ENCODE peak calls at places on chromosomes 11 and 22, in nine cellular contexts. Z, U, L, D, S, C, R, W and X are unnamed samples.

GRCh38 chr11:107591098-107591445 is at the start of gene ELMOD1:
- DNase-seq in S (peak), Z (no peak), C (peak), W (peak), L (peak), R (no peak), U (no peak), D (peak), X (peak)

GRCh38 chr22:29359469-29359868 is 28.9 kb downstream of the AP1B1 start:
- DNase-seq in Z (no peak), U (no peak), R (no peak), S (peak), C (peak), D (peak), W (peak), L (no peak), X (no peak)

GRCh38 chr11:2769779-2770555 is 70.2 kb upstream of the KCNQ1OT1 start:
- DNase-seq in D (peak), C (no peak), S (peak), R (no peak), L (no peak), Z (no peak), W (no peak), U (no peak), X (peak)

GRCh38 chr11:113874096-113874919 is 1.1 kb downstream of the USP28 start:
- DNase-seq in C (no peak), U (no peak), Z (no peak), D (no peak), S (peak), R (no peak), L (no peak), W (peak), X (no peak)

GRCh38 chr11:120226714-120227113 is 13.2 kb upstream of the POU2F3 start:
- DNase-seq in U (no peak), S (no peak), L (no peak), Z (no peak), D (no peak), W (no peak), R (no peak), C (no peak), X (no peak)

GRCh38 chr11:34314176-34314575 is 43.6 kb downstream of the ABTB2 start:
- DNase-seq in Z (no peak), R (no peak), W (no peak), D (no peak), S (no peak), L (no peak), C (no peak), U (no peak), X (no peak)

GRCh38 chr22:44443641-44444235 is 54.3 kb downstream of the RTL6 start:
- DNase-seq in C (no peak), W (no peak), U (no peak), L (no peak), S (peak), Z (no peak), R (no peak), D (no peak), X (no peak)

GRCh38 chr22:35914357-35914664 is 114.3 kb downstream of the RBFOX2 start:
- DNase-seq in S (no peak), W (no peak), L (no peak), D (no peak), Z (no peak), C (no peak), U (no peak), R (no peak), X (no peak)

GRCh38 chr22:30077279-30077678 is 3.0 kb upstream of the HORMAD2 start:
- DNase-seq in W (no peak), R (no peak), C (no peak), Z (no peak), S (no peak), D (no peak), L (no peak), U (no peak), X (no peak)

GRCh38 chr22:50034126-50035081 is 21.8 kb upstream of the IL17REL start:
- DNase-seq in W (no peak), U (no peak), C (peak), R (no peak), L (no peak), S (peak), D (no peak), Z (no peak), X (no peak)

GRCh38 chr22:37345863-37346514 is 63.7 kb downstream of the CYTH4 start:
- DNase-seq in C (peak), R (no peak), L (no peak), S (no peak), D (no peak), U (no peak), W (peak), Z (no peak), X (no peak)

GRCh38 chr11:21769188-21769587 is 423.7 kb upstream of the ANO5 start:
- DNase-seq in D (no peak), R (no peak), S (no peak), L (no peak), C (no peak), Z (no peak), U (no peak), W (no peak), X (no peak)

GRCh38 chr11:45928535-45929215 is 6.2 kb downstream of the LARGE2 start:
- DNase-seq in R (no peak), W (no peak), D (no peak), Z (no peak), L (no peak), C (peak), U (no peak), S (peak), X (no peak)

GRCh38 chr11:105821781-105822180 is 200.3 kb downstream of the MSANTD4 start:
- DNase-seq in R (no peak), L (no peak), S (no peak), C (no peak), D (no peak), U (no peak), W (no peak), Z (no peak), X (no peak)

GRCh38 chr22:38272373-38273134 is at the start of gene TMEM184B:
- DNase-seq in S (peak), D (peak), U (peak), Z (peak), C (peak), L (peak), W (peak), R (peak), X (peak)

GRCh38 chr22:28909375-28909774 is 26.0 kb downstream of the ZNRF3 start:
- DNase-seq in C (no peak), Z (no peak), L (no peak), S (no peak), W (no peak), R (peak), D (no peak), U (no peak), X (peak)

GRCh38 chr22:37499006-37499707 is 13.0 kb upstream of the MFNG start:
- DNase-seq in S (peak), L (no peak), Z (no peak), W (peak), D (peak), C (no peak), R (no peak), U (no peak), X (no peak)

GRCh38 chr22:49261616-49262015 is 566.1 kb downstream of the BRD1 start:
- DNase-seq in R (no peak), S (no peak), Z (no peak), D (no peak), C (no peak), L (no peak), U (no peak), W (no peak), X (no peak)

GRCh38 chr11:133889188-133889587 is 43.9 kb upstream of the SPATA19 start:
- DNase-seq in L (no peak), W (no peak), R (no peak), Z (no peak), D (no peak), C (no peak), S (no peak), U (no peak), X (no peak)

GRCh38 chr11:111775024-111775710 is 9.0 kb upstream of the PPP2R1B start:
- DNase-seq in S (no peak), D (no peak), R (no peak), U (no peak), Z (no peak), L (no peak), C (peak), W (no peak), X (no peak)

GRCh38 chr11:16365456-16366355 is 9.4 kb upstream of the SOX6 start:
- DNase-seq in D (no peak), S (no peak), Z (no peak), L (no peak), U (no peak), W (no peak), C (no peak), R (no peak), X (no peak)

GRCh38 chr11:1746516-1746931 is 3.9 kb downstream of the IFITM10 start:
- DNase-seq in W (no peak), L (no peak), C (no peak), S (peak), R (no peak), D (no peak), Z (no peak), U (no peak), X (no peak)

GRCh38 chr22:25437414-25438160 is 126.9 kb upstream of the GRK3 start:
- DNase-seq in R (no peak), C (no peak), U (no peak), D (peak), L (no peak), W (no peak), S (peak), Z (no peak), X (no peak)

GRCh38 chr11:71156301-71156700 is 96.1 kb downstream of the SHANK2 start:
- DNase-seq in L (no peak), R (no peak), Z (no peak), D (peak), W (no peak), S (no peak), U (no peak), C (no peak), X (no peak)

GRCh38 chr11:75432911-75433321 is at the start of gene KLHL35:
- DNase-seq in L (no peak), U (no peak), S (peak), Z (no peak), C (no peak), R (no peak), W (no peak), D (no peak), X (no peak)